ENCODE peak calls at places on chromosomes 2 and 18, in seven cellular contexts. X is foreskin fibroblast, O is HTR-8/SVneo, P is nephron progenitor cell, E is T-helper 2 cell, W is cardiac muscle cell, G is endothelial cell. Q is an unnamed sample.

GRCh38 chr2:68811364-68811763 is 59.8 kb downstream of the BMP10 start:
- DNase-seq in X (no peak), O (no peak), P (no peak), E (no peak), W (no peak), G (no peak), Q (no peak)

GRCh38 chr2:143128681-143129580 is at the start of gene ARHGAP15:
- DNase-seq in X (no peak), O (no peak), P (no peak), E (peak; percentile 62), W (no peak), G (no peak), Q (peak; percentile 79)

GRCh38 chr2:36756438-36756837 is 59.9 kb downstream of the VIT start:
- DNase-seq in X (no peak), O (no peak), P (no peak), E (no peak), W (no peak), G (no peak), Q (no peak)

GRCh38 chr2:118086024-118086633 is 2.1 kb upstream of the INSIG2 start:
- DNase-seq in X (no peak), O (no peak), P (no peak), E (no peak), W (no peak), G (no peak), Q (no peak)

GRCh38 chr18:57859314-57859713 is 56.2 kb upstream of the ATP8B1 start:
- DNase-seq in X (no peak), O (no peak), P (no peak), E (no peak), W (peak; percentile 50), G (no peak), Q (no peak)

GRCh38 chr18:50573679-50574078 is 13.8 kb downstream of the MAPK4 start:
- DNase-seq in X (no peak), O (no peak), P (no peak), E (no peak), W (no peak), G (no peak), Q (no peak)

GRCh38 chr2:111029135-111029927 is 91.4 kb upstream of the BCL2L11 start:
- DNase-seq in X (no peak), O (no peak), P (no peak), E (no peak), W (peak; percentile 58), G (no peak), Q (no peak)

GRCh38 chr2:201413552-201413951 is 37.7 kb downstream of the TRAK2 start:
- DNase-seq in X (no peak), O (no peak), P (no peak), E (no peak), W (no peak), G (no peak), Q (no peak)

GRCh38 chr2:98870516-98871158 is 65.4 kb downstream of the CRACDL start:
- DNase-seq in X (no peak), O (no peak), P (no peak), E (no peak), W (no peak), G (no peak), Q (no peak)

GRCh38 chr2:148812306-148812705 is 62.7 kb upstream of the KIF5C start:
- DNase-seq in X (peak; percentile 55), O (peak; percentile 21), P (no peak), E (no peak), W (no peak), G (no peak), Q (no peak)

GRCh38 chr2:225493420-225494099 is 94.0 kb downstream of the NYAP2 start:
- DNase-seq in X (no peak), O (no peak), P (no peak), E (no peak), W (no peak), G (no peak), Q (no peak)